ENCODE peak calls at places on chromosomes 6 and 20, in ten cellular contexts. V is heart left ventricle, Q is HCT116, W is uterus, K is transverse colon, L is esophagus squamous epithelium, M is K562, U is IMR-90, T is vagina, O is tibial nerve. I is an unnamed sample.

GRCh38 chr20:36120241-36120640 is 34.3 kb upstream of the EPB41L1 start:
- DNase-seq in V (no peak), Q (no peak), W (no peak), K (no peak), L (no peak), M (no peak), U (no peak), T (no peak), O (no peak), I (no peak)

GRCh38 chr20:33832113-33832853 is 21.1 kb downstream of the CHMP4B start:
- DNase-seq in V (no peak), Q (no peak), W (no peak), K (peak; percentile 88), L (no peak), M (no peak), U (peak; percentile 21), T (no peak), O (no peak), I (peak; percentile 77)

GRCh38 chr6:93366506-93366905 is 52.9 kb downstream of the EPHA7 start:
- DNase-seq in V (no peak), Q (no peak), W (no peak), K (no peak), L (no peak), M (no peak), U (no peak), T (no peak), O (no peak), I (no peak)

GRCh38 chr6:113556775-113557174 is 300.4 kb upstream of the MARCKS start:
- DNase-seq in V (no peak), Q (no peak), W (no peak), K (no peak), L (no peak), M (no peak), U (no peak), T (no peak), O (no peak), I (no peak)

GRCh38 chr6:158756126-158756525 is 63.0 kb downstream of the EZR start:
- DNase-seq in V (no peak), Q (no peak), W (no peak), K (no peak), L (no peak), M (no peak), U (no peak), T (no peak), O (no peak), I (no peak)

GRCh38 chr6:145148392-145149175 is 586.7 kb downstream of the EPM2A start:
- DNase-seq in V (no peak), Q (peak; percentile 82), W (no peak), K (no peak), L (no peak), M (no peak), U (peak; percentile 63), T (no peak), O (no peak), I (no peak)

GRCh38 chr6:140855520-140855919 is 1277.2 kb upstream of the GJE1 start:
- DNase-seq in V (no peak), Q (no peak), W (no peak), K (no peak), L (no peak), M (no peak), U (peak; percentile 29), T (no peak), O (no peak), I (no peak)

GRCh38 chr6:149984778-149985177 is 21.0 kb downstream of the ULBP1 start:
- DNase-seq in V (no peak), Q (no peak), W (no peak), K (no peak), L (no peak), M (no peak), U (no peak), T (no peak), O (no peak), I (no peak)

GRCh38 chr6:3990692-3991491 is 88.0 kb downstream of the FAM217A start:
- DNase-seq in V (peak; percentile 88), Q (peak; percentile 65), W (peak; percentile 91), K (peak; percentile 87), L (peak; percentile 6), M (peak; percentile 86), U (peak; percentile 88), T (no peak), O (peak; percentile 78), I (peak; percentile 92)

DNA sequence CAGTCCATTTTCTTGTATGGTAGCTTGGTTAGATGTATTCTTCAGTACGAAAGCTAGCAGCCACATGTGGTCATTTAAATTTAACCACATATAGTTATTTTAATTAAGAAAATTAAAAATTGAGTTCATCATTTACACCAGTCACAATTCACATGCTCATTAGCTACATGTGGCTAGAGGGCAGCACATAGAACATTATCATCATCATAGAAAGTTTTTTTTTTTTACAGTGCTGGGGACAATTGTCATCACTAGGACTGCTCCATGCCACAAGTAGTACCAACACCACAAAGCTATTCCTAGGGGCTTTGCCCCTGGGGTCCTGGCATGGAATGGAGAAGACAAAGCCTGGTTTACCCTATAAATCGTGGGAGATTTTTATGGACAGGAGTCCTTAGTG is 30.5 kb downstream of the PLCB4 start:
- DNase-seq in V (no peak), Q (no peak), W (no peak), K (no peak), L (no peak), M (no peak), U (no peak), T (no peak), O (no peak), I (no peak)
- TF ChIP-seq CTCF in V (peak; percentile 31), Q (no peak), W (no peak), K (no peak), L (no peak), M (no peak), U (no peak), T (no peak), O (no peak), I (peak; percentile 5)

DNA sequence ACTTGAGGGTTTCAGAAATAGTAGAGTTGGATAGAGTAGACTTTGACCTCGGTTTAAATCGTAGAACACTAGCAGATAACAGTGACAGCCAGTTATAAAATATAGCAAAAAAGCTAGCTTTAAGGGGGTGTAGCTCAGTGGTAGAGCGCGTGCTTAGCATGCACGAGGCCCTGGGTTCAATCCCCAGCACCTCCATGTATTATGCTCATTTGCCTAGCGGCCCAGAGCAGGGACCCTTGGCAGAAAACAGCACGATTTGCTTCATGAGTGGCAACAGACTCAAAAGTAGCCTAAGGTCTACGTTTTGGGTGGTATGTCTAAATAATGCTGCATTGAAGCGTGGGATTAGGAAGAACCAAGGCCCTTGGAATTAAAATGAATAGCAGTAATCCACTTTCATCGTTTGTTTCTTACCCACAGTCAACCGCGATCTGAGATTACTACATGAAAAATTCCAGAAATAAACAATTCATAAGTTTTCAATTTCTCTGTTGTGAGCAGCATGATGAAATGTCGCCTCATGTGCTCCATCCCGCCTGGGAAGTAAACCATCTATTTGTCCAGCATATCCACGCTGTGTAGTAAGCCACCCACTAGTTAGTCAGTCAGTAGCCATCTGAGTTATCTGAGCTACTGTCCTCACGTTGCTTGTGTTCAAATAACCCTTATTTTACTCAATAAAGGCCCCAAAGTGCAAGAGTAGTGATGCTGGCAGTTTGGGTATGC is 184.9 kb downstream of the GPX5 start:
- DNase-seq in V (no peak), Q (no peak), W (no peak), K (no peak), L (no peak), M (peak; percentile 97), U (peak; percentile 58), T (no peak), O (no peak), I (no peak)
- H3K27me3 ChIP-seq in V (peaks cover 3% of the 10 kb centered on the region), Q (no peaks in the 10 kb centered on the region), W (no peaks in the 10 kb centered on the region), K (peaks cover 46% of the 10 kb centered on the region), L (peaks cover 5% of the 10 kb centered on the region), M (no peaks in the 10 kb centered on the region), U (no peaks in the 10 kb centered on the region), T (no peaks in the 10 kb centered on the region), O (peaks cover 10% of the 10 kb centered on the region), I (no peaks in the 10 kb centered on the region)

GRCh38 chr6:111604259-111605099 is 1.2 kb downstream of the TRAF3IP2 start:
- DNase-seq in V (no peak), Q (no peak), W (peak; percentile 85), K (peak; percentile 56), L (no peak), M (peak; percentile 26), U (peak; percentile 80), T (no peak), O (peak; percentile 40), I (peak; percentile 67)
- TF ChIP-seq POLR2A in V (peak; percentile 41), Q (no peak), W (peak; percentile 48), K (peak; percentile 36), L (no peak), M (no peak), U (no peak), T (peak; percentile 47), O (no peak), I (peak; percentile 24)

GRCh38 chr6:36336210-36336588 is 489 bp downstream of the BNIP5 start:
- DNase-seq in V (no peak), Q (no peak), W (no peak), K (no peak), L (no peak), M (no peak), U (no peak), T (no peak), O (no peak), I (no peak)
- TF ChIP-seq CTCF in V (no peak), Q (no peak), W (no peak), K (no peak), L (no peak), M (no peak), U (no peak), T (no peak), O (no peak), I (no peak)

GRCh38 chr6:35489995-35490791 is 6.7 kb downstream of the TEAD3 start:
- DNase-seq in V (peak; percentile 89), Q (no peak), W (peak; percentile 96), K (peak; percentile 81), L (no peak), M (peak; percentile 85), U (peak; percentile 81), T (no peak), O (peak; percentile 39), I (peak; percentile 62)
- H3K27me3 ChIP-seq in V (no peaks in the 10 kb centered on the region), Q (no peaks in the 10 kb centered on the region), W (no peaks in the 10 kb centered on the region), K (no peaks in the 10 kb centered on the region), L (no peaks in the 10 kb centered on the region), M (no peaks in the 10 kb centered on the region), U (no peaks in the 10 kb centered on the region), T (no peaks in the 10 kb centered on the region), O (no peaks in the 10 kb centered on the region), I (no peaks in the 10 kb centered on the region)

GRCh38 chr6:131949909-131950766 is 1.0 kb downstream of the CCN2 start:
- DNase-seq in V (peak; percentile 80), Q (peak; percentile 32), W (peak; percentile 87), K (peak; percentile 83), L (peak; percentile 7), M (no peak), U (peak; percentile 92), T (no peak), O (peak; percentile 52), I (peak; percentile 87)
- TF ChIP-seq POLR2A in V (no peak), Q (no peak), W (no peak), K (peak; percentile 1), L (no peak), M (no peak), U (peak; percentile 57), T (no peak), O (no peak), I (no peak)

DNA sequence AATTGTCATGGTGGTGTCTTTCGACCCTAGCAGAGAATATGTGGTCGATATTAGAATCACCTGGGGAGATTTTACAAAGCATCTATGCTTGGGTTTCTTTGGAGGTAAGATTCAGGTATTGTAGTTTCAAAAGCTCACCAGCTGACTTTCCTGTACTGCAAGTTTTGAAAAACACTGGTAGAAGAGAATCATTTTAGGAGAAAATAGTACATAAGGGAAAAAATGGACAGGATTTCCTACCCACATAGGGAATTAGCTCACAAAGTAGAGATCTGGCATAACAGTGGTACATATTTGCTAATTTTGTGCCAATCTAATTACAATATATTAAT is 27.4 kb upstream of the ABT1 start:
- DNase-seq in V (no peak), Q (no peak), W (no peak), K (no peak), L (no peak), M (no peak), U (no peak), T (no peak), O (no peak), I (no peak)
- TF ChIP-seq CTCF in V (no peak), Q (no peak), W (no peak), K (no peak), L (no peak), M (no peak), U (no peak), T (no peak), O (no peak), I (no peak)